ENCODE peak calls at places on chromosomes 11 and 22, in nine cellular contexts. Z, J, R, N, W, E, V, S and Y are unnamed samples.

GRCh38 chr11:47986742-47987141 is 6.4 kb downstream of the PTPRJ start:
- DNase-seq in N (no peak), R (no peak), V (no peak), S (no peak), E (no peak), J (no peak), Z (no peak), W (no peak), Y (no peak)

GRCh38 chr11:117520966-117521365 is 193.3 kb downstream of the CEP164 start:
- DNase-seq in V (no peak), R (no peak), N (no peak), E (no peak), S (no peak), Z (no peak), J (no peak), W (no peak), Y (no peak)

GRCh38 chr11:26901162-26901561 is 92.8 kb upstream of the FIBIN start:
- DNase-seq in N (peak), Z (no peak), E (no peak), V (no peak), S (peak), J (no peak), R (no peak), W (no peak), Y (peak)

GRCh38 chr22:32754413-32755041 is 47.0 kb upstream of the TIMP3 start:
- DNase-seq in Z (peak), R (no peak), J (no peak), V (no peak), N (peak), S (no peak), E (no peak), W (no peak), Y (peak)

GRCh38 chr11:127255239-127255638 is 254.7 kb upstream of the KIRREL3 start:
- DNase-seq in E (no peak), J (no peak), S (no peak), V (no peak), W (no peak), Z (no peak), R (no peak), N (no peak), Y (no peak)

GRCh38 chr22:40797427-40797826 is 21.7 kb downstream of the SLC25A17 start:
- DNase-seq in R (no peak), S (no peak), J (no peak), V (no peak), W (no peak), E (no peak), N (no peak), Z (no peak), Y (no peak)

GRCh38 chr11:14310696-14311095 is 48.3 kb downstream of the RRAS2 start:
- DNase-seq in Z (no peak), W (no peak), V (no peak), E (no peak), N (no peak), S (no peak), R (no peak), J (no peak), Y (no peak)

GRCh38 chr22:50701428-50702154 is 29.0 kb downstream of the SHANK3 start:
- DNase-seq in N (no peak), E (no peak), Z (peak), J (no peak), V (no peak), S (no peak), R (no peak), W (no peak), Y (no peak)

GRCh38 chr22:21972293-21972779 is 10.3 kb downstream of the TOP3B start:
- DNase-seq in Z (no peak), S (no peak), V (no peak), N (no peak), W (no peak), R (peak), J (peak), E (peak), Y (peak)

GRCh38 chr22:37314315-37315046 is 32.2 kb downstream of the CYTH4 start:
- DNase-seq in S (no peak), E (no peak), N (no peak), J (no peak), W (no peak), V (no peak), Z (no peak), R (no peak), Y (no peak)

GRCh38 chr11:117011541-117011908 is 86.7 kb downstream of the SIK3 start:
- DNase-seq in W (no peak), E (no peak), R (no peak), V (no peak), J (no peak), Z (no peak), S (no peak), N (peak), Y (no peak)

GRCh38 chr11:34972892-34973291 is 56.5 kb downstream of the PDHX start:
- DNase-seq in E (no peak), V (no peak), J (no peak), W (no peak), N (no peak), S (no peak), R (no peak), Z (no peak), Y (no peak)

GRCh38 chr22:42961815-42962214 is 53.1 kb downstream of the PACSIN2 start:
- DNase-seq in Z (no peak), J (peak), E (no peak), N (no peak), S (no peak), W (no peak), R (no peak), V (no peak), Y (no peak)

GRCh38 chr22:30210235-30210831 is 36.2 kb downstream of the LIF start:
- DNase-seq in J (no peak), S (no peak), V (no peak), E (no peak), N (no peak), R (no peak), W (peak), Z (no peak), Y (peak)

GRCh38 chr11:533049-533585 is 2.3 kb downstream of the HRAS start:
- DNase-seq in N (peak), J (no peak), E (no peak), S (no peak), Z (peak), R (no peak), V (no peak), W (no peak), Y (no peak)

GRCh38 chr22:20084547-20085413 is 4.7 kb downstream of the DGCR8 start:
- DNase-seq in N (no peak), E (no peak), W (peak), J (peak), S (no peak), V (no peak), R (peak), Z (peak), Y (peak)

GRCh38 chr22:44587004-44587793 is 89.2 kb upstream of the RTL6 start:
- DNase-seq in S (no peak), R (no peak), J (no peak), W (no peak), Z (peak), N (no peak), V (no peak), E (no peak), Y (no peak)

DNA sequence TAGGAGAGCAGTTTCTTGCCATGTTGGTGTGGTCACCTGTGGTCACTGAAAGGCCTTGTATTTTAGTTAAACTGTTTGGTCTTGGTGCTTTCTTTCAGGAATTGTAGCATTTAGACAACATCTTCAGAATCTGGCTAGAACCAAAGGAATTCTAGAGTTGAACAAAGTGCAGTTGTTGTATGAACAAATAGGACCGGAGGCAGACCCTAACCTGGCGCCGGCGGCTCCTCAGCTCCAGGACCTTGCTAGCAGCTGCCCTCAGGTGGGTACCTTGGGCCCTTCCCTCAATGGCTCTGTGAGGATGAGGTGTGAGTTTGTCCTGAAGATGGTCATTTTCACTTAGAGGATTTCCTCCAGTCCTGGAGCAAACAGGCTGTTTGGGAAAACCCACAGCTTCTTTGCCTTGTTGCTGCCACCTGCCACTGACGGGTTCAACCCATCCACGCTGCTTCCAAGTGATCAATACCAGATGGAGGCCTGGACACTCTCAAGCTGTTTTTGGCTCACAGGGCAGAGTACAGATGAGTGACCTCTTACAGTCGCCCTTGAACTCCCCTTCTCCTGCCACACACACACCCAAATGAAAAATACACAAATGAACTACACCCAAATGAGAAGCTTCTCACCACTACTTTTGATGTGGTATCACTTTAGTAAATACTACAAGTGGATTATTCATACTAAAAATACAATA is 45.2 kb downstream of the PPP2R1B start:
- DNase-seq in W (no peak), E (no peak), R (no peak), Z (no peak), N (no peak), S (no peak), J (no peak), V (no peak), Y (no peak)
- TF ChIP-seq CTCF in W (no peak), E (no peak), R (no peak), Z (no peak), N (no peak), S (no peak), J (no peak), V (no peak), Y (no peak)

GRCh38 chr22:24240381-24240780 is 4.5 kb downstream of the GGT5 start:
- DNase-seq in Z (no peak), W (no peak), V (no peak), R (no peak), N (no peak), S (no peak), E (no peak), J (no peak), Y (no peak)

GRCh38 chr22:24247564-24248344 is 2.9 kb upstream of the GGT5 start:
- DNase-seq in W (peak), E (peak), Z (peak), J (peak), S (peak), N (peak), R (peak), V (no peak), Y (peak)

GRCh38 chr22:24247011-24247507 is 2.2 kb upstream of the GGT5 start:
- DNase-seq in N (no peak), E (no peak), W (no peak), R (no peak), V (no peak), J (no peak), Z (no peak), S (no peak), Y (no peak)

GRCh38 chr22:24244144-24244787 is 616 bp downstream of the GGT5 start:
- DNase-seq in W (no peak), V (no peak), N (peak), J (peak), S (no peak), Z (peak), R (no peak), E (no peak), Y (peak)
- H3K27ac ChIP-seq in W (peak), V (no peak), N (peak), J (peak), S (peak), Z (peak), R (no peak), E (peak), Y (peak)

DNA sequence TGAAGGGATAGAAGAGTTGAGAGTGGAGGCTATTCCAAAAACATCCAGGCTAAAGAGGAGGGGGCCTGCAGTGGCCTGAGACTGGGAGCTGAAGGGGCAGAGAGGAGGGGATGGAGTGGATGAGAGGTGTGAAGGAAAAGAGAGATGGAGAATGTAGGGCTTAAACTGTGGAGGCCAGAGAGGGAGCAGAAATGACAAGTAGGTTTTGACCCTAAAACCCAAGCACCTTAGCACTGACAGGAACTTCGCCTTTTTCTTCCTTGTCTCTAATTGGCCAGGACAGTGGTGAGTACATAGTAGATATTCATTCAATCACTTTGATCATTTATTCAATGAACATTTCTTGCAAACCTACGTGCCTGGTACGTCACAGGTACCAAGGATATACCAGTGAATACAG is 7.3 kb downstream of the FAM111B start:
- DNase-seq in J (no peak), S (no peak), R (no peak), N (no peak), W (no peak), E (no peak), Z (no peak), V (no peak), Y (no peak)
- TF ChIP-seq POLR2A in J (no peak), S (no peak), R (no peak), N (no peak), W (no peak), E (no peak), Z (no peak), V (no peak), Y (no peak)

DNA sequence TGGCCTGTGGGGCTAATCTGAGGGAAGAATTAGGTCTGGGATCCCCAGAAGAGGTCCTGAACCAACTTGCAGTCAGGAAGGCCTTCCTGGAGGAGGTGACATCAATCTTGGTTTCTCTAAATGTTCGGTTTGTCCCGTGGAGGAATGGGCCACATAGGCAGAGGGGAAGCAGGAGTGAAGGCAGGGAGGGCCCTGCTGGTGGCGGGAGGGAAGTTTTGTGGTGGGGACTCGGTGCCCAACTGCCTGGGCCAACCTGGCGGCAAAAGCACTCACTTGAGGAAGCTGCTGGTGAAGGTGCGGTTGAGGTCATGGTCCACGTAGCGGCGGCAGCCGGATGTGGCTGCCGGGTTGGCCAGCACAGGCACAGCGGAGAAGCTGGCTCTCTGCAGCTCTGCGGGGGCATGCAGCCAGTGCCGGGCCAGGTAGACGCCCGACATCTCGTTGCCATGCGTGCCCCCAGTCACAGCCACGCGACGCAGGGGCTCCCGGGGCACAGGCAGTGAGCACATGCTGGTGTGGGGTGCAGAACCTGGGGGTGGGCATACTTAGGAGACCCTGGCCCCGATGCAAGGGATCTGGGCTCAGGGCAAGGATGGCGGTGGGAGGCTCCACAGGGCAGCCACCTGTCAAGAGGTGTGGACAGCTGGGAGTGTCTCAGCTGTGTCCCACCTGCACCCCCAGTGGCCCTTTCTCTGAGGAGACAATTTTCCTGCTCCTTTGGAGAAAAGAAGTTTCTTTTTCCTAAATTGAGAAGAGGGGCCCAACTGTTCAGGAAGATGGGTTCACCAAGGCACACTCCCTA is 3.8 kb downstream of the ACY3 start:
- DNase-seq in R (no peak), V (peak), S (no peak), N (no peak), J (no peak), Z (no peak), W (no peak), E (peak), Y (no peak)
- TF ChIP-seq CTCF in R (no peak), V (no peak), S (no peak), N (no peak), J (no peak), Z (no peak), W (no peak), E (no peak), Y (no peak)

GRCh38 chr11:10932976-10933375 is 75.1 kb upstream of the ZBED5 start:
- DNase-seq in Z (no peak), J (no peak), V (no peak), S (no peak), E (no peak), R (no peak), N (no peak), W (no peak), Y (no peak)
- H3K27ac ChIP-seq in Z (no peak), J (no peak), V (no peak), S (no peak), E (no peak), R (no peak), N (peak), W (no peak), Y (no peak)

DNA sequence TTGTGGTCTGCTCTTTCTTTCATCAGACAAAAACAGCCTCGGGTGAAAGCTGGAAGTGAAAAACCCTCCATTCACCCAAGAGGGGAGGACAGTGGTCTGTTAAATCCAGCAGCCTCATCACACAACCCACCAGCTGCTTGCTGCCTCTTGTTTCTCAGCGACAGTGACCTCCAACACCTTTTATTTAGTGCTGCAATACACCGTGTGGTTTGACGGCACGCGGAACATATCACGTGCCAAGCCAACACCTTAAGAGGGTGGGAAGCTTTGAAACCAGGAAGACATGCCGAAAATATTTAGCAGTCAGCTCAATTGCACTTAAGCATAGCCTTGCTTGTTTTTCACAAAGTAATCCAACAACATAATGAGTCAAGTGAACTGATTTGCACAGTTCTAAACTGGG is 39.8 kb upstream of the POGLUT3 start:
- DNase-seq in R (no peak), S (peak), V (no peak), J (peak), W (peak), E (no peak), Z (no peak), N (no peak), Y (no peak)
- TF ChIP-seq POLR2A in R (no peak), S (no peak), V (no peak), J (no peak), W (no peak), E (no peak), Z (no peak), N (no peak), Y (no peak)

DNA sequence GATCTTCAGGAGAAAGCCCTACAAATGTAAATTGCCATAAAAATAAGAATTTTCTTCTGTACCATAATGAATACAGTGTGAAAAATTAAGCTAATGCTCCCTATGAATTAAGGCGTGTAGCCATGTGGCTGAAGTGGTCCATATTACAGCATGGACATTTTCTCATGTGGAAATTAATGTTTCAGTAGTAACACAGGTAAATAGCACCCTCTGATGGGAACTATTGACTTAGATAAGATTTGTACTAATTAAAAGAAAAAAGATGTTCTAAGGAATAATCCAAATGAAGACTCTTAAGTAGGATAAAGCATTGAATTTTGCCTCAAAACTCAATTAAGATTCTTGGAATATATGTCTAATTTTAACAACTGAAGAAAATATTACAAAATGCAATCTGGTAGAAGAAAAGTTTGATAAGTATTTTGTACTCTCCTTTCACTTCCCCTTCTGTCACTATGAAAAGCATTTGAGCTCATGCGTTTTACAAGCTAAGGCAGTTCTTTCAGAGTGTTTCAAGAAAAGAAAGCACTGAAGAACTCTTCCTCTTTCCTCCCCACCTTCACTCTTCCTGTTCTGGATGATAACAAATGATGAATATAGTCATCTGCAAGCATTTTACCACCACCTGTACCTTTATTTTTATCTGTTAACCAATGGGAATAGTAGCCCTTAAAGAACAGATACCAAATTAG is 9.9 kb upstream of the OR8D2 start:
- DNase-seq in Z (no peak), R (no peak), S (no peak), J (no peak), W (no peak), N (no peak), V (peak), E (no peak), Y (no peak)
- TF ChIP-seq CTCF in Z (no peak), R (no peak), S (no peak), J (no peak), W (no peak), N (no peak), V (no peak), E (no peak), Y (no peak)

GRCh38 chr22:46652930-46653331 is 32.7 kb downstream of the GRAMD4 start:
- DNase-seq in J (no peak), V (no peak), W (no peak), E (no peak), N (peak), R (no peak), S (no peak), Z (peak), Y (peak)

GRCh38 chr22:46654927-46655595 is 34.9 kb downstream of the GRAMD4 start:
- DNase-seq in W (no peak), S (peak), N (no peak), Z (no peak), E (no peak), V (no peak), J (no peak), R (no peak), Y (no peak)

GRCh38 chr22:46652081-46652929 is 32.1 kb downstream of the GRAMD4 start:
- DNase-seq in R (peak), Z (peak), N (no peak), W (no peak), S (no peak), V (no peak), E (no peak), J (no peak), Y (no peak)

GRCh38 chr22:46654426-46654825 is 34.2 kb downstream of the GRAMD4 start:
- DNase-seq in J (peak), E (no peak), Z (no peak), N (no peak), S (no peak), R (no peak), V (no peak), W (no peak), Y (no peak)

DNA sequence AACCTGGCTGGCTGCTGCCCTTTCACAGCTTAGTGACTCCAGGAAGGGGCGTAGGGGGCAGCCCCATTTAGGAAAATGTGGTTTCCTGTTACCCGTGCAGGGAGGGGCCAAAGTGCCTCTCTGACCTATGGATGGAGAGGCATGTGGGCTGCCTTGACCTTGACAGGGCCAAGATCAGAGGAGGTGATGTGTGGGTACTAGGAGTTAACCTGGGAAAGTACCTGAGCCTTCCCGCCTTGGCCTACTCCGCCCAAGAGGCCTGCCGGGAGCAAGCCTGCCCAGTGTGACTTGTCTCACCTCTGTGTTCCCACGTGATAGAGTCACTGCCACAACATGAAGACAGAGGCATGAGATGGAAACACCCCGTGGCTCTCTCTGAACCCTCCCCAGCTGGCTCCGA is 33.4 kb downstream of the GRAMD4 start:
- DNase-seq in S (no peak), W (no peak), N (no peak), J (peak), Z (no peak), R (no peak), E (no peak), V (peak), Y (no peak)
- H3K27ac ChIP-seq in S (no peak), W (no peak), N (no peak), J (no peak), Z (peak), R (no peak), E (peak), V (no peak), Y (no peak)

GRCh38 chr11:43942651-43943356 is 367 bp downstream of the C11orf96 start:
- DNase-seq in R (peak), S (no peak), W (no peak), J (no peak), V (no peak), N (peak), E (no peak), Z (peak), Y (no peak)
- TF ChIP-seq POLR2A in R (no peak), S (no peak), W (no peak), J (no peak), V (no peak), N (peak), E (no peak), Z (no peak), Y (no peak)